ENCODE peak calls at places on chromosome 18, in ten cellular contexts. Q, D, F, T, Y, L, H, G, Z and M are unnamed samples.
A peak's percentile ranks its signal among the peaks of the same experiment; 100 is the strongest.

GRCh38 chr18:76443519-76444435 is 51.3 kb downstream of the ZNF516 start:
- DNase-seq in Y (no peak), H (no peak), D (no peak), L (peak; percentile 29), Q (no peak), G (no peak), F (no peak), T (no peak), Z (no peak), M (no peak)

GRCh38 chr18:492451-492850 is 8.1 kb downstream of the COLEC12 start:
- DNase-seq in H (no peak), L (no peak), G (no peak), Q (peak; percentile 69), Y (no peak), Z (no peak), F (no peak), D (no peak), T (no peak), M (no peak)

GRCh38 chr18:8300749-8301148 is 308.5 kb upstream of the RAB12 start:
- DNase-seq in Z (no peak), F (peak; percentile 37), T (no peak), H (peak; percentile 17), L (no peak), D (no peak), G (no peak), Y (no peak), Q (no peak), M (no peak)

GRCh38 chr18:5600376-5601071 is 56.7 kb upstream of the EPB41L3 start:
- DNase-seq in Y (no peak), F (peak; percentile 39), Z (no peak), G (no peak), H (no peak), L (no peak), D (no peak), Q (peak; percentile 49), T (no peak), M (no peak)

GRCh38 chr18:74598350-74599001 is 806 bp downstream of the ZNF407 start:
- DNase-seq in Z (peak; percentile 55), L (peak; percentile 77), Q (peak; percentile 37), Y (peak; percentile 61), D (peak; percentile 37), G (peak; percentile 59), H (peak; percentile 32), F (peak; percentile 21), T (peak; percentile 34), M (peak; percentile 72)

GRCh38 chr18:23772327-23772920 is 83.2 kb downstream of the LAMA3 start:
- DNase-seq in F (no peak), L (no peak), D (no peak), G (no peak), Z (no peak), H (no peak), T (no peak), Q (no peak), Y (no peak), M (no peak)

GRCh38 chr18:33749831-33750230 is 171.8 kb downstream of the ASXL3 start:
- DNase-seq in H (no peak), F (no peak), Q (no peak), G (no peak), D (no peak), T (no peak), Y (no peak), L (no peak), Z (no peak), M (no peak)

GRCh38 chr18:73144030-73144429 is 276.2 kb upstream of the NETO1 start:
- DNase-seq in L (no peak), Y (no peak), T (no peak), D (no peak), G (no peak), Z (no peak), H (no peak), F (no peak), Q (no peak), M (no peak)

GRCh38 chr18:76823574-76823973 is 1.2 kb downstream of the ZNF236 start:
- DNase-seq in D (no peak), H (peak; percentile 31), Z (no peak), Y (peak; percentile 48), T (no peak), F (no peak), G (peak; percentile 37), Q (no peak), L (peak; percentile 57), M (no peak)

GRCh38 chr18:475202-475624 is 25.3 kb downstream of the COLEC12 start:
- DNase-seq in Q (peak; percentile 98), H (no peak), T (no peak), F (peak; percentile 60), L (no peak), Y (no peak), D (no peak), G (no peak), Z (no peak), M (no peak)

GRCh38 chr18:5058768-5059539 is 138.1 kb downstream of the AKAIN1 start:
- DNase-seq in Q (no peak), T (peak; percentile 13), L (no peak), F (no peak), G (peak; percentile 17), D (no peak), H (no peak), Z (no peak), Y (no peak), M (no peak)

GRCh38 chr18:35454803-35455202 is 43.0 kb downstream of the INO80C start:
- DNase-seq in Y (no peak), Z (no peak), Q (no peak), T (no peak), F (no peak), H (no peak), L (no peak), G (no peak), D (no peak), M (no peak)
- TF ChIP-seq CTCF in Y (no peak), Z (no peak), Q (no peak), T (no peak), F (no peak), H (no peak), L (no peak), G (no peak), D (no peak), M (no peak)

GRCh38 chr18:7202119-7202680 is 28.7 kb upstream of the LRRC30 start:
- DNase-seq in H (no peak), G (no peak), L (no peak), Y (no peak), Q (no peak), T (no peak), Z (no peak), D (no peak), F (no peak), M (no peak)

GRCh38 chr18:7198326-7198725 is 32.6 kb upstream of the LRRC30 start:
- DNase-seq in H (no peak), Q (no peak), Z (no peak), L (no peak), F (no peak), T (no peak), G (no peak), D (no peak), Y (no peak), M (no peak)

GRCh38 chr18:7191736-7192135 is 39.2 kb upstream of the LRRC30 start:
- DNase-seq in Q (no peak), L (no peak), F (no peak), Z (no peak), T (no peak), D (no peak), H (no peak), Y (no peak), G (no peak), M (no peak)

GRCh38 chr18:7201096-7201495 is 29.8 kb upstream of the LRRC30 start:
- DNase-seq in H (no peak), T (no peak), D (no peak), F (no peak), L (no peak), Y (no peak), Q (no peak), Z (no peak), G (no peak), M (no peak)

DNA sequence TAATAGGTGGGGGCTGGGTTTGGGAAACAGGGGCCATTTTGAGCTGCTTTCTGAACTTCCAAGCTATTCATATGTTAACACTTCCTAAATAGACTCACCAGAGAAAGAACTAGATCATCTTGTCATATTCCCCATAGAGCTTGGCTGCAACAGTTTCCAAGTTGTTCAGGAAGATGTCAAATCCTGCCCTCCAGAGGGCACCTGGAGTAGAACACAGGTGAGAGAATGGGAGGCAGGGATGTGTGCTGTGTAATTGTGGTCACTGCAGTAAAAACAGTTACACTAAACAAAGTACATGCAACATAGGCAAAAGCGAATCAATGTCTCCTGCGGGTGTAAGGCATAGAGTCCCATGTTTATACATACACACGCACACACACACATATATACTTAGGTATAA is 34.5 kb upstream of the LRRC30 start:
- DNase-seq in Z (no peak), Q (no peak), H (peak; percentile 32), Y (no peak), F (peak; percentile 41), T (no peak), D (no peak), L (no peak), G (no peak), M (no peak)
- TF ChIP-seq CTCF in Z (no peak), Q (no peak), H (peak; percentile 47), Y (no peak), F (peak; percentile 49), T (no peak), D (no peak), L (no peak), G (no peak), M (no peak)

GRCh38 chr18:22441638-22442037 is 23.9 kb upstream of the CTAGE1 start:
- DNase-seq in F (no peak), Y (no peak), L (no peak), G (no peak), H (no peak), Q (no peak), D (no peak), Z (no peak), T (no peak), M (no peak)
- TF ChIP-seq CTCF in F (peak; percentile 13), Y (no peak), L (no peak), G (no peak), H (no peak), Q (no peak), D (no peak), Z (no peak), T (no peak), M (no peak)

DNA sequence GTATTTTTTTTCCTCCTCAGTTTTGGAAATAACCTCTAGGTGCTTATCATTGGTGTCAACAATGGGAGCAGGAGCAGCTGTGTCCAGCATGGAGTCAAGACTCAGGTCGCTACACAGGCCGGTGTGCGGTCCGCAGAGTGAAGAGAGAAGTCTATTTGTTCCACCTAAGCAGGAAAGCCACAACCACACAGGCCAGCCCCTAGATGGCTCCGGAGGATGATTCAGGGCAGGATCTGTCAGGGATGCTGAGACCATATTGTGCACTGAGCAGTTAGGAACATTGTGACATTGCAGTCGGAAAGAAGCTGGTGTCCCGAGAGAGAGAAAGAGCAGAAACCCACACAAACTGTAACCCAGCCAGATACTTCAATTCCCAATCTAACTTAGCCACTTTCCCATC is 136.9 kb downstream of the GAREM1 start:
- DNase-seq in H (peak; percentile 21), Q (no peak), G (no peak), F (peak; percentile 19), T (no peak), D (no peak), L (no peak), Y (no peak), Z (no peak), M (no peak)
- TF ChIP-seq CTCF in H (peak; percentile 30), Q (no peak), G (peak; percentile 34), F (peak; percentile 32), T (no peak), D (no peak), L (no peak), Y (no peak), Z (no peak), M (no peak)

GRCh38 chr18:30889582-30890301 is 152.8 kb downstream of the DSC3 start:
- DNase-seq in T (no peak), G (no peak), Z (no peak), L (no peak), F (peak; percentile 60), H (peak; percentile 46), Q (no peak), D (no peak), Y (no peak), M (peak; percentile 10)
- TF ChIP-seq CTCF in T (no peak), G (peak; percentile 58), Z (no peak), L (no peak), F (peak; percentile 76), H (peak; percentile 63), Q (no peak), D (no peak), Y (peak; percentile 24), M (peak; percentile 15)